ENCODE peak calls at places on chromosomes 5 and 9, in ten cellular contexts. C, I, O, P, M, Z, D, S, H and U are unnamed samples.

GRCh38 chr5:72018158-72018803 is 89.0 kb upstream of the MAP1B start:
- DNase-seq in Z (no peak), I (peak), H (peak), M (peak), P (peak), D (peak), S (peak), O (no peak), C (peak), U (no peak)

GRCh38 chr9:112140936-112141335 is 34.2 kb downstream of the SUSD1 start:
- DNase-seq in O (no peak), Z (no peak), C (no peak), I (no peak), H (no peak), M (no peak), D (no peak), P (no peak), S (no peak), U (no peak)

GRCh38 chr5:138360941-138361452 is 8.5 kb downstream of the KDM3B start:
- DNase-seq in P (no peak), D (no peak), O (no peak), M (no peak), C (no peak), Z (no peak), I (no peak), H (no peak), S (no peak), U (no peak)

GRCh38 chr5:113447651-113448050 is 12.9 kb upstream of the TSSK1B start:
- DNase-seq in O (no peak), C (peak), M (no peak), S (no peak), Z (no peak), P (no peak), I (no peak), H (peak), D (no peak), U (no peak)

GRCh38 chr9:107999011-107999410 is 509.4 kb upstream of the KLF4 start:
- DNase-seq in D (no peak), O (no peak), C (no peak), P (no peak), S (no peak), H (no peak), I (no peak), Z (no peak), M (no peak), U (no peak)

GRCh38 chr5:74149395-74149794 is 491.1 kb downstream of the ENC1 start:
- DNase-seq in I (no peak), Z (no peak), M (peak), P (no peak), D (peak), C (no peak), S (peak), H (no peak), O (peak), U (no peak)

GRCh38 chr9:83013867-83014605 is 48.9 kb downstream of the RASEF start:
- DNase-seq in Z (no peak), P (no peak), I (no peak), C (no peak), O (no peak), H (no peak), S (no peak), D (no peak), M (no peak), U (no peak)

GRCh38 chr5:930853-931252 is 38.2 kb downstream of the TRIP13 start:
- DNase-seq in I (no peak), H (no peak), M (peak), Z (no peak), C (no peak), S (peak), P (no peak), D (no peak), O (no peak), U (no peak)

GRCh38 chr5:148653271-148653839 is 972 bp downstream of the HTR4 start:
- DNase-seq in O (no peak), S (no peak), I (no peak), D (no peak), C (no peak), M (no peak), Z (no peak), P (no peak), H (no peak), U (no peak)

GRCh38 chr9:108612510-108612909 is 243.3 kb downstream of the ACTL7B start:
- DNase-seq in H (no peak), S (no peak), C (no peak), O (no peak), Z (no peak), P (no peak), I (no peak), M (no peak), D (no peak), U (no peak)

GRCh38 chr9:18359335-18359734 is 114.6 kb upstream of the ADAMTSL1 start:
- DNase-seq in Z (no peak), C (no peak), P (no peak), S (no peak), I (no peak), O (no peak), D (no peak), M (no peak), H (no peak), U (no peak)

GRCh38 chr9:87564706-87565335 is 67.2 kb downstream of the DAPK1 start:
- DNase-seq in H (no peak), O (no peak), P (no peak), C (no peak), I (no peak), M (peak), S (no peak), Z (no peak), D (no peak), U (no peak)

GRCh38 chr9:7963026-7963425 is 163.4 kb upstream of the DMAC1 start:
- DNase-seq in I (no peak), S (no peak), M (no peak), C (no peak), D (no peak), H (no peak), P (no peak), Z (no peak), O (no peak), U (no peak)

GRCh38 chr9:95286151-95286550 is 31.4 kb downstream of the FANCC start:
- DNase-seq in D (no peak), S (no peak), P (no peak), Z (no peak), C (no peak), O (no peak), H (no peak), I (no peak), M (no peak), U (no peak)

GRCh38 chr5:149063017-149063687 is at the start of gene SH3TC2:
- DNase-seq in S (peak), M (no peak), D (peak), O (peak), C (peak), P (no peak), I (peak), H (peak), Z (peak), U (no peak)

GRCh38 chr9:85224729-85225128 is 517.0 kb downstream of the AGTPBP1 start:
- DNase-seq in O (no peak), M (no peak), I (no peak), P (no peak), Z (no peak), S (no peak), C (no peak), H (no peak), D (no peak), U (no peak)

GRCh38 chr9:79692857-79693571 is 121.2 kb downstream of the TLE4 start:
- DNase-seq in P (no peak), C (no peak), I (peak), S (no peak), Z (no peak), O (no peak), M (no peak), H (no peak), D (no peak), U (no peak)

GRCh38 chr9:297104-297794 is 82.6 kb downstream of the DOCK8 start:
- DNase-seq in C (peak), H (no peak), S (no peak), M (peak), Z (no peak), I (no peak), P (peak), O (peak), D (no peak), U (no peak)

GRCh38 chr9:19049872-19050636 is 827 bp downstream of the RRAGA start:
- DNase-seq in P (no peak), O (no peak), I (no peak), S (peak), D (no peak), Z (peak), M (no peak), H (no peak), C (no peak), U (no peak)

GRCh38 chr9:87601175-87601574 is 103.5 kb downstream of the DAPK1 start:
- DNase-seq in D (peak), I (no peak), S (peak), Z (no peak), P (no peak), M (no peak), O (no peak), C (no peak), H (no peak), U (no peak)

GRCh38 chr9:31590091-31590490 is 794.4 kb upstream of the ACO1 start:
- DNase-seq in H (no peak), O (no peak), I (no peak), M (no peak), C (no peak), P (no peak), Z (no peak), D (no peak), S (no peak), U (no peak)

GRCh38 chr9:79745752-79746336 is 174.1 kb downstream of the TLE4 start:
- DNase-seq in M (no peak), S (no peak), D (no peak), H (no peak), I (no peak), C (no peak), O (no peak), P (no peak), Z (no peak), U (no peak)

GRCh38 chr9:113564804-113565237 is 101.3 kb downstream of the RGS3 start:
- DNase-seq in S (peak), P (no peak), M (peak), C (no peak), D (peak), I (no peak), Z (peak), O (peak), H (no peak), U (peak)

GRCh38 chr9:135480071-135480941 is 724 bp downstream of the PPP1R26 start:
- DNase-seq in P (no peak), I (no peak), S (peak), M (no peak), O (no peak), H (peak), D (no peak), C (peak), Z (peak), U (no peak)

GRCh38 chr9:122225323-122226141 is 3.2 kb downstream of the LHX6 start:
- DNase-seq in P (no peak), M (peak), Z (no peak), D (no peak), O (no peak), C (no peak), S (no peak), H (no peak), I (no peak), U (no peak)

GRCh38 chr9:91740713-91741112 is 209.3 kb downstream of the ROR2 start:
- DNase-seq in M (no peak), O (no peak), S (peak), C (no peak), D (no peak), P (no peak), H (no peak), I (no peak), Z (no peak), U (peak)

GRCh38 chr9:88922091-88922490 is 69.2 kb upstream of the S1PR3 start:
- DNase-seq in O (no peak), Z (no peak), C (no peak), M (no peak), P (no peak), D (no peak), I (no peak), H (no peak), S (no peak), U (no peak)

GRCh38 chr5:160183075-160183474 is 46.2 kb upstream of the FABP6 start:
- DNase-seq in H (no peak), C (peak), S (no peak), D (no peak), I (no peak), M (no peak), P (no peak), O (no peak), Z (no peak), U (no peak)

GRCh38 chr5:34534237-34535108 is 121.7 kb upstream of the RAI14 start:
- DNase-seq in S (no peak), M (no peak), O (no peak), I (no peak), Z (no peak), C (no peak), D (no peak), H (no peak), P (peak), U (no peak)

DNA sequence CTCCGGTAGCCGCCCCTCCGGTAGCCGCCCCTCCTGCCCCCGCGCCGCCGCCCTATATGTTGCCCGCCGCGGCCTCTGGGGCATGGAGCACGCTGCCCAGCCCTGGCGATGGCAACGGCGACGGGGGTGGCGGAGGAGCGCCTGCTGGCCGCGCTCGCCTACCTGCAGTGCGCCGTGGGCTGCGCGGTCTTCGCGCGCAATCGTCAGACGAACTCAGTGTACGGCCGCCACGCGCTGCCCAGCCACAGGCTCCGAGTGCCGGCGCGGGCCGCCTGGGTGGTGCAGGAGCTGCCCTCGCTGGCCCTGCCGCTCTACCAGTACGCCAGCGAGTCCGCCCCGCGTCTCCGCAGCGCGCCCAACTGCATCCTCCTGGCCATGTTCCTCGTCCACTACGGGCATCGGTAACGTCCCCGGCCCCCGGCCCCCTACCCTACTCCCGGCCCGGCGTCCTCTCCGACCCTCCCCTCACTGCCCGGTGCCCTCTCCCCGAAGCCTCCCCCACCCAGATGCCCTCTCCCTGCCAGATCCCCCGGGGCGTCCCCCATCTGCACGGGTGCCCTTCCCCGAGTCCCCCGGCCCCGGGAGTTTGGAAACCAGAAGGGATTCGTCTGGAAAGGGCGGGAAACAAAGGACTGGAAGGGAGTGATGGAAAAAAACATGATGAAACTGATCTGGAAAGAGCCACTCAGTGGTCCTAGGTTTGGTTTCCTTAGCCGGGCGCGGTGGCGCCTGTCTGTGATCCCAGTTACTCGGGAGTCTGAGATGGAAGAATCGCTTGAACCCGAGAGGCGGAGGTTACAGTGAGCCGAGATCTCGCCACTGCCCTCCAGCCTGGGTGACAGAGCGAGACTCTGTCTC is 458 bp downstream of the SRD5A1 start:
- DNase-seq in C (peak), P (no peak), O (peak), Z (peak), I (no peak), H (no peak), S (peak), D (no peak), M (peak), U (peak)
- TF ChIP-seq POLR2A in C (peak), P (no peak), O (no peak), Z (no peak), I (no peak), H (no peak), S (no peak), D (peak), M (peak), U (no peak)

DNA sequence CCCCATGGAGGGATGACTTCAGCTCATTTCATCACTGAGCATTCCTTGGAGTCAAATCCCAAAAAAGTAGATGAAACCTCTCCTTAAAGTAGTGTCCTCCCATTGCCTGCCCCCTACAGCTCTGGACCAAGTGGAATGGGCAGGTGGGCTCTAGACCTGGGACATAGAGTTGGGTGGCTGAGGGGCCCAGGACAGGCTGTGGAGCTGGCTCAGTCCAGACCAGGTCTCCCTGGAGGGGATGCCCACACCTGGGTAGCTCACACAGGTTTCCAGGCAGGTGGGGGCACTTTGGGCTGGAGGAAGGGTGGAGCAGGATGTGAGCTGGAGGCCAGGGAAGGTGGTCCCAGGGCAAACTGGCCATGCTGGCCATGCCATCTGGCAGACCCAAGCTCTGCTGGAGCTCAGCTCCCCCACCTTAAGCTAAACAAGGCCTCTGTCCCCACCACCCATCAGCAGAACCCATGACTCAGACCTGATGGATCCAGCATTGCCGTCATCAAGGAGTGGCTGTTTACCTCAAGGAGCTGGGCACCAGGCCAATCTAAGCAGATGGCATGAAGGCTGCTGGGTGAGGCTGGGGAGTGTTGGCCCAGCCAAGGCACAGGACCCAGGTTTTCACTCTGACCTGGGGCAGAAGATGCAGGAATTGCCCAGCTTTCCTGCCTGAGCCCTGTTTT is 6.2 kb upstream of the SPINK4 start:
- DNase-seq in D (peak), H (no peak), O (peak), M (peak), P (no peak), I (no peak), C (peak), S (peak), Z (no peak), U (no peak)
- TF ChIP-seq POLR2A in D (peak), H (no peak), O (peak), M (no peak), P (no peak), I (no peak), C (peak), S (no peak), Z (no peak), U (no peak)

DNA sequence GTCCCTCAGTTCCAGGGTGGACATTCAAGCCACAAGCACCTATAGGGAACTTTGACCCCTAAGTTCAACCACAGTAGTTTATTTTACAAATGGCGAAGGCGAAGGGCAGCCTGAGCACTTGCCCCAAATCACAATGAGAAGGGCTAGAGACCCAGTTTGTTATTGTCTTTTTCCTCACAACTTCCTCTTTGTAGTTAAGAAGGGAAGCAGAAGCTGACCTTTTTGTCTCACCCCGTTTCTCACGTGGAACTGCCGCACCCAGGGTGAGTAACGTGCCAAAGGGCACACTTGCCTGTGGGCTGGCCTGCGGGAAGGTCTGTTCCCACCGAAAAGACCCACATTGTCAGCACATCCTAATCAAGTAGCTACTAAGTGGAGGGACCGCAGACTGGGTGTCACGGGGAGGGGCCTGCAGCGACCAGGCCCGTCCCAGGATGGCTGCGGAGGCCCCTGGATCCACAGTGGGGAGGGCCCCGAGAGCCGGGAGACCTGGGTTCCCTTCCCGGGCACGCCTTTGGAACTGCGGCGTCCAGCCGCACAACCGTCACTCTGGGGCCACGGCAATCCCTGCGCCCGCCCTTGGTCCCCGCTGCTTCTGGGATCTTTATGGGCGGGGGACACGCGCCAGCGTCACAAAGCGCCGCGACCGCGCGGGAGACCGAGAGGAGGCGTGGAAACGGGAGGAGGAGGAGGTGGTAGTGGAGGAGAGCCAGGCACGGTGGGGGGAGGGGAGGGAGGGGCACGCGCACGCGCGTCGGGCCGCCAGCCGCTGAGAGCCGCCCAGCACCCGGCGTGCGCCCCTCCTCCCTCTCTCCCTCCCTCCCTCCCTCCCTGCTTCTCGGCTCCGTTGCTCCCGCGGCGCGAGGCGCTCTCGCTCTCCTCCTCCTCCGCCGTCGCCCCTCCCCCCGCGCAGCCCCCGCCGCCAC is at the start of gene UBE2R2:
- DNase-seq in O (peak), P (peak), M (peak), D (peak), C (peak), Z (peak), I (peak), H (peak), S (peak), U (peak)
- TF ChIP-seq POLR2A in O (peak), P (peak), M (peak), D (peak), C (peak), Z (no peak), I (peak), H (peak), S (no peak), U (peak)

GRCh38 chr5:14504816-14505215 is 76.8 kb upstream of the OTULINL start:
- DNase-seq in S (no peak), O (no peak), Z (no peak), D (no peak), H (no peak), C (no peak), I (no peak), P (no peak), M (no peak), U (no peak)
- TF ChIP-seq POLR2A in S (no peak), O (no peak), Z (no peak), D (no peak), H (no peak), C (no peak), I (no peak), P (no peak), M (no peak), U (no peak)

GRCh38 chr5:96297290-96297689 is 135.8 kb downstream of the PCSK1 start:
- DNase-seq in P (no peak), H (no peak), O (no peak), C (no peak), S (no peak), Z (peak), D (no peak), M (peak), I (no peak), U (no peak)
- TF ChIP-seq POLR2A in P (no peak), H (no peak), O (no peak), C (no peak), S (no peak), Z (no peak), D (no peak), M (no peak), I (no peak), U (no peak)

GRCh38 chr9:97096793-97097192 is 57.9 kb upstream of the CTSV start:
- DNase-seq in D (no peak), C (no peak), I (no peak), P (no peak), S (no peak), O (no peak), M (no peak), Z (no peak), H (no peak), U (no peak)
- TF ChIP-seq POLR2A in D (no peak), C (no peak), I (no peak), P (no peak), S (no peak), O (no peak), M (no peak), Z (no peak), H (no peak), U (no peak)

GRCh38 chr5:134798468-134798867 is 39.9 kb downstream of the DDX46 start:
- DNase-seq in M (no peak), S (no peak), O (no peak), Z (no peak), P (no peak), D (no peak), C (no peak), H (no peak), I (no peak), U (no peak)

GRCh38 chr5:134792287-134792686 is 33.7 kb downstream of the DDX46 start:
- DNase-seq in P (no peak), Z (no peak), S (no peak), I (no peak), O (no peak), D (no peak), C (no peak), M (no peak), H (no peak), U (no peak)

GRCh38 chr5:134793111-134793510 is 34.5 kb downstream of the DDX46 start:
- DNase-seq in I (no peak), D (no peak), C (no peak), Z (no peak), P (no peak), M (no peak), O (no peak), H (no peak), S (no peak), U (no peak)

GRCh38 chr5:134794819-134795218 is 36.2 kb downstream of the DDX46 start:
- DNase-seq in Z (no peak), M (no peak), H (no peak), O (no peak), D (no peak), S (no peak), P (no peak), I (no peak), C (no peak), U (no peak)

GRCh38 chr5:134794136-134794535 is 35.6 kb downstream of the DDX46 start:
- DNase-seq in H (no peak), Z (no peak), I (no peak), S (no peak), M (no peak), P (no peak), O (no peak), C (no peak), D (no peak), U (no peak)
- TF ChIP-seq POLR2A in H (no peak), Z (no peak), I (no peak), S (no peak), M (no peak), P (no peak), O (no peak), C (no peak), D (no peak), U (no peak)

GRCh38 chr5:81363093-81363886 is 30.6 kb downstream of the ACOT12 start:
- DNase-seq in D (no peak), P (no peak), H (no peak), M (no peak), S (no peak), Z (no peak), C (no peak), I (no peak), O (no peak), U (no peak)
- TF ChIP-seq POLR2A in D (no peak), P (no peak), H (no peak), M (no peak), S (no peak), Z (no peak), C (no peak), I (no peak), O (no peak), U (no peak)